ENCODE peak calls at places on chromosomes 5 and 9, in eight cellular contexts. Y is neural crest cell; B is prostate gland; F is nephron progenitor cell; E is activated CD8-positive, alpha-beta T cell treated with anti-CD3 and anti-CD28 coated beads for 36 hours; T is GM20000; N is endothelial cell; D is CD8-positive, alpha-beta T cell. G is an unnamed sample.

GRCh38 chr9:10282084-10282483 is 330.7 kb downstream of the PTPRD start:
- DNase-seq in Y (no peak), B (no peak), F (no peak), E (no peak), T (no peak), N (no peak), D (no peak), G (no peak)

GRCh38 chr5:158606228-158606627 is 493.5 kb downstream of the EBF1 start:
- DNase-seq in Y (no peak), B (no peak), F (no peak), E (no peak), T (no peak), N (no peak), D (no peak), G (no peak)

GRCh38 chr5:31049933-31050704 is 143.4 kb upstream of the CDH6 start:
- DNase-seq in Y (no peak), B (no peak), F (no peak), E (no peak), T (no peak), N (no peak), D (no peak), G (no peak)

GRCh38 chr9:78858266-78858665 is 561.3 kb downstream of the PSAT1 start:
- DNase-seq in Y (peak), B (no peak), F (no peak), E (no peak), T (no peak), N (no peak), D (no peak), G (no peak)

GRCh38 chr9:125894566-125894965 is 147.4 kb downstream of the PBX3 start:
- DNase-seq in Y (no peak), B (no peak), F (no peak), E (no peak), T (no peak), N (no peak), D (no peak), G (no peak)

GRCh38 chr5:163498886-163499285 is 6.5 kb upstream of the MAT2B start:
- DNase-seq in Y (no peak), B (no peak), F (no peak), E (no peak), T (no peak), N (no peak), D (no peak), G (no peak)

GRCh38 chr9:459491-460444 is 245.1 kb downstream of the DOCK8 start:
- DNase-seq in Y (no peak), B (no peak), F (no peak), E (peak), T (no peak), N (no peak), D (no peak), G (no peak)

GRCh38 chr5:115168829-115169391 is 798 bp downstream of the TRIM36 start:
- DNase-seq in Y (no peak), B (no peak), F (peak), E (no peak), T (peak), N (peak), D (no peak), G (peak)

GRCh38 chr5:51960617-51961115 is 577.4 kb downstream of the ISL1 start:
- DNase-seq in Y (no peak), B (no peak), F (no peak), E (no peak), T (no peak), N (no peak), D (no peak), G (no peak)

GRCh38 chr5:38060354-38060753 is 198.0 kb upstream of the EGFLAM start:
- DNase-seq in Y (no peak), B (no peak), F (no peak), E (no peak), T (no peak), N (no peak), D (no peak), G (no peak)

GRCh38 chr9:109101810-109102209 is 17.9 kb downstream of the TMEM245 start:
- DNase-seq in Y (no peak), B (peak), F (no peak), E (peak), T (peak), N (no peak), D (no peak), G (peak)

GRCh38 chr5:111532873-111533272 is 20.5 kb upstream of the STARD4 start:
- DNase-seq in Y (no peak), B (no peak), F (no peak), E (no peak), T (no peak), N (no peak), D (no peak), G (no peak)

GRCh38 chr9:134456740-134457315 is 130.6 kb downstream of the RXRA start:
- DNase-seq in Y (no peak), B (no peak), F (no peak), E (no peak), T (no peak), N (no peak), D (no peak), G (no peak)

GRCh38 chr9:100440071-100440470 is 13.1 kb downstream of the MSANTD3 start:
- DNase-seq in Y (no peak), B (no peak), F (no peak), E (no peak), T (no peak), N (no peak), D (no peak), G (no peak)

GRCh38 chr5:126385509-126385908 is 37.7 kb upstream of the GRAMD2B start:
- DNase-seq in Y (no peak), B (no peak), F (no peak), E (no peak), T (no peak), N (no peak), D (no peak), G (no peak)

GRCh38 chr5:171607863-171608262 is 177.8 kb upstream of the SMIM23 start:
- DNase-seq in Y (no peak), B (no peak), F (no peak), E (no peak), T (no peak), N (no peak), D (no peak), G (no peak)

GRCh38 chr5:171610053-171610452 is 175.6 kb upstream of the SMIM23 start:
- DNase-seq in Y (no peak), B (no peak), F (no peak), E (no peak), T (no peak), N (no peak), D (no peak), G (no peak)

GRCh38 chr5:171610686-171611085 is 174.9 kb upstream of the SMIM23 start:
- DNase-seq in Y (no peak), B (no peak), F (no peak), E (no peak), T (no peak), N (no peak), D (no peak), G (no peak)

GRCh38 chr5:171604195-171604594 is 181.4 kb upstream of the SMIM23 start:
- DNase-seq in Y (no peak), B (no peak), F (no peak), E (no peak), T (no peak), N (no peak), D (no peak), G (no peak)

DNA sequence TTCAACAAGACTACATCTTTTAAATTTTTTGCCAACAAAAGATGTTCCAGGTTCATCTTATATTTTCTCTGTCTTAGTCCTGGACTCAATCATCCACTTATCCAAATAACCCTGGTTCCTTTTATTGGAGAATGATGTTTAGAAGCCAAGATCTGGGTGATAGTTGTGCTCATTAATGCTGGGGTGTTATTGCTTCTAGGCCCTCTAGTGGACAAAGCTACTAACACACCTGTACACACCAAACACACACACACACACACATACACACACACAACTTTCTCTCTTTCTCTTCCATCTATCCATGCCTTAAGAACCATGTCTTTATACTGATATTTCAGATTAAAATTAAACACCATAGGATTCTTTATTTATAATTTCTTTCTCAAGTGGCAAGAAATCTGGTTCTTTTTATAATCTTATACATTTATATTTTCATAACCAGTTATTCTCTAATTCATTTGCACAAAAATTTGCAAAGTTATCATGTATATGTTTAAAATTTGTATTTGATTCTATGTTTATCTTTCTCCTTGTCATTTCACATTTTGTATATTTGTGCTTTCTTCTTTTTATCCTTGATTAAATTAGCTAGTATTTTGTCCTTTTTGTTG is 179.1 kb upstream of the SMIM23 start:
- DNase-seq in Y (no peak), B (no peak), F (no peak), E (no peak), T (no peak), N (no peak), D (no peak), G (no peak)
- TF ChIP-seq CTCF in Y (peak), B (no peak), F (no peak), E (peak), T (no peak), N (peak), D (peak), G (peak)

GRCh38 chr9:24245988-24246387 is 299.7 kb downstream of the IZUMO3 start:
- DNase-seq in Y (no peak), B (no peak), F (peak), E (no peak), T (peak), N (no peak), D (no peak), G (no peak)
- TF ChIP-seq CTCF in Y (peak), B (peak), F (peak), E (peak), T (no peak), N (peak), D (no peak), G (peak)

DNA sequence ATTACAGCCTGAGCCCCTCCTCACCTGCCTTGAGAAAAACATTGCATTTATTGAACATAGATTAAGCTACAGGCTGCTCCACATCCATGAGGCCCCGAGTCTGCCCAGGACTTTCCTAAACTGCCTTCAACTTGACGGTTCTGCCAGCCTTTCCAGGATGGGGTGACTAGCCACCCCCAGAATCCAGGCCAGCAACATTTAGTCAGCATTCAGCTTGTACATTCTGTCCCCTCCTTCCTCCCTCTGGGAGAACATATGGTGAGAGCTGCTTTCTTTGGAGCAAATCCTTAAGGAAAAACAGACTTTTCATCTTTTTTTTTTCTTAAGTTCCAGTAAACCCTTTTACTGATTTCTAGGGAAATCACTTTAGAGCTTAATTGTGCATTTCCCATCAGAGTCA is 145.8 kb downstream of the HSD17B3 start:
- DNase-seq in Y (no peak), B (no peak), F (no peak), E (no peak), T (no peak), N (no peak), D (no peak), G (no peak)
- TF ChIP-seq CTCF in Y (no peak), B (no peak), F (no peak), E (no peak), T (no peak), N (no peak), D (no peak), G (no peak)

GRCh38 chr9:113352006-113352405 is 2.7 kb downstream of the BSPRY start:
- DNase-seq in Y (no peak), B (no peak), F (no peak), E (no peak), T (no peak), N (no peak), D (no peak), G (no peak)

GRCh38 chr9:113352411-113352810 is 3.1 kb downstream of the BSPRY start:
- DNase-seq in Y (no peak), B (no peak), F (no peak), E (no peak), T (no peak), N (no peak), D (no peak), G (no peak)

GRCh38 chr9:113359385-113359784 is 10.0 kb downstream of the BSPRY start:
- DNase-seq in Y (no peak), B (no peak), F (no peak), E (no peak), T (no peak), N (no peak), D (no peak), G (no peak)

GRCh38 chr9:113356686-113357292 is 7.4 kb downstream of the BSPRY start:
- DNase-seq in Y (no peak), B (no peak), F (no peak), E (no peak), T (no peak), N (no peak), D (no peak), G (no peak)

GRCh38 chr9:113355197-113355596 is 5.9 kb downstream of the BSPRY start:
- DNase-seq in Y (no peak), B (no peak), F (no peak), E (no peak), T (no peak), N (no peak), D (no peak), G (no peak)
- TF ChIP-seq CTCF in Y (no peak), B (no peak), F (peak), E (no peak), T (no peak), N (no peak), D (no peak), G (peak)

DNA sequence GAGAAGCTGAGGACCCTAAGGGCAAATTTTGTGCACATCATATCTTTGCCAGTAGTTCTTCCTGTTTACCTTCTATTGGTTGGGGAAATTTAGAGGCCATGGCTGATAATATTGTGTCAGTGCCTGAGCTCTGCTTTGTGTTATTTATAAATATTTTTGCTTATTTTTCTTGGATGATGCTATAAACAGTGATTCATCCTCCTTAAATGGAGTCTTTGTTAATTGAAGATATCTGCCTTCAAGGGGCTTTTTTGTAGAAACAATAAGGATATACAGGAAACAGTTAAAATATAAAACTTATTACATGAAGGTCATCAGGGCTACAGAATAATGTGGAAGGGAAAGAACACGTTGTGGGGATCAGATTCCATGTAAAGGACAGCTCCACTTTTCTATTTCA is 78.0 kb downstream of the PAM start:
- DNase-seq in Y (no peak), B (no peak), F (no peak), E (no peak), T (no peak), N (no peak), D (no peak), G (no peak)
- TF ChIP-seq CTCF in Y (no peak), B (no peak), F (no peak), E (no peak), T (no peak), N (no peak), D (no peak), G (no peak)

G was measured in GM10248.